ENCODE peak calls at places on chromosomes 1 and 21, in seven cellular contexts. A, K, B, N, D, J and X are unnamed samples.

GRCh38 chr1:227741166-227741870 is 6.1 kb downstream of the SNAP47 start:
- DNase-seq in A (no peak), B (no peak), J (no peak), K (no peak), N (no peak), D (peak), X (no peak)

GRCh38 chr1:162976628-162977027 is 92.5 kb upstream of the RGS4 start:
- DNase-seq in A (no peak), J (no peak), B (no peak), D (no peak), N (no peak), K (no peak), X (no peak)

GRCh38 chr1:92883297-92883696 is 51.5 kb downstream of the RPL5 start:
- DNase-seq in A (no peak), B (no peak), D (no peak), J (no peak), K (no peak), N (no peak), X (no peak)

GRCh38 chr21:17119466-17120297 is 393.2 kb upstream of the CXADR start:
- DNase-seq in A (no peak), B (no peak), D (no peak), K (no peak), J (no peak), N (no peak), X (no peak)

GRCh38 chr1:212683357-212683722 is 16.3 kb downstream of the BATF3 start:
- DNase-seq in A (peak), D (no peak), J (no peak), K (no peak), N (no peak), B (no peak), X (no peak)

GRCh38 chr1:77899647-77900320 is 11.4 kb downstream of the NEXN start:
- DNase-seq in K (no peak), B (no peak), N (no peak), J (peak), A (no peak), D (no peak), X (no peak)

GRCh38 chr1:247740721-247741120 is 2.3 kb downstream of the OR14K1 start:
- DNase-seq in N (no peak), B (no peak), J (peak), K (no peak), D (no peak), A (no peak), X (no peak)

GRCh38 chr1:186841599-186841998 is 12.8 kb downstream of the PLA2G4A start:
- DNase-seq in N (no peak), A (no peak), K (no peak), D (no peak), B (no peak), J (peak), X (no peak)

GRCh38 chr1:7098641-7099040 is 313.4 kb downstream of the CAMTA1 start:
- DNase-seq in D (no peak), N (no peak), K (no peak), A (peak), B (no peak), J (no peak), X (no peak)

GRCh38 chr1:31926252-31926651 is 11.9 kb downstream of the PTP4A2 start:
- DNase-seq in J (no peak), A (no peak), D (no peak), B (no peak), K (no peak), N (no peak), X (no peak)

GRCh38 chr1:88802950-88803349 is 88.4 kb downstream of the GTF2B start:
- DNase-seq in J (peak), N (no peak), K (no peak), B (no peak), A (no peak), D (no peak), X (no peak)

GRCh38 chr1:154474802-154475201 is 27.2 kb upstream of the TDRD10 start:
- DNase-seq in J (peak), A (peak), D (no peak), B (no peak), N (peak), K (no peak), X (no peak)

DNA sequence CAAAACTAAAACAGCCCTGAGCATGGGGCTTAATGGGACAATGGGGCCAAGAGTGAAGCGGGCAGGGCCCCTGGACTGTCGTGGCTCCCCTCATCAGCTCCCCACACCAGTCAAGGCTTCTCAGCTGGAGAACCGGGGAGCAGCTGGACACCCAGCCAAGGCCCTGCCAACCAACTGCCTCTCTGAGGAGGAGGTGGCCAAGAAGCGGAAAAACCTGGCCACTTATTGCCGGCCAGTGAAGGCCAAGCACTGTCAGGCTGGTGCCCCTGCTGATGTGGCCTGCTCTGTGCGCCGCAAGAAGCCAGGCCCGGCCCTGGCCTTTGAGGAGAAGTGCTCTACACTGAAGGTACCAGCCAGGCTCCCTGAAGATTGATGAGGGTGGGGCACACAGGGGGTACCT is 2.5 kb upstream of the CYB561D1 start:
- DNase-seq in N (no peak), J (no peak), A (no peak), B (no peak), D (no peak), K (no peak), X (no peak)
- TF ChIP-seq CTCF in N (no peak), J (no peak), A (no peak), B (no peak), D (no peak), K (no peak), X (no peak)

GRCh38 chr1:172144445-172145060 is 275.9 kb upstream of the C1orf105 start:
- DNase-seq in B (peak), D (no peak), A (peak), N (no peak), J (peak), K (peak), X (peak)
- TF ChIP-seq POLR2A in B (peak), D (peak), A (peak), N (no peak), J (peak), K (no peak), X (peak)

DNA sequence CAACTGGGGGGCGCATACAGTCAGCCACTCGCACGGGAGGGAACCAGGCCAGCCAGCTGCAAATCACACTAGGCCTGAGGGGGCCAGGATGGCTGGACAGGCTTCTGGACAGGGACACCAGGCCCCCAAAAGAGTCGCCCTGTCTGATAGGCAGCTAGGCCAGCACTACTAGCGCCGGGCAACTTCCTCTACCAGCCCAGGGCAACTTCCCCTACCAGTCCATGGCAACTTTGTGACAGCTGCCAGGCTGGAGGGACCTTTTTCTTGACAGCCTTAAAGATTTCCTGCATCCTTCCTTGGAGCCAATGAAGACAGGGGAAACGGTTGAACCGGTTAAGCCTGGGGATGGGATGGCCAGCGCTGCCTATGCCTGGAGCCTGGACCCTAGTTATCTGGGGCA is 5.1 kb downstream of the IFFO2 start:
- DNase-seq in A (no peak), B (no peak), N (no peak), J (no peak), D (no peak), K (no peak), X (no peak)
- H3K4me3 ChIP-seq in A (no peak), B (no peak), N (no peak), J (no peak), D (peak), K (no peak), X (peak)

DNA sequence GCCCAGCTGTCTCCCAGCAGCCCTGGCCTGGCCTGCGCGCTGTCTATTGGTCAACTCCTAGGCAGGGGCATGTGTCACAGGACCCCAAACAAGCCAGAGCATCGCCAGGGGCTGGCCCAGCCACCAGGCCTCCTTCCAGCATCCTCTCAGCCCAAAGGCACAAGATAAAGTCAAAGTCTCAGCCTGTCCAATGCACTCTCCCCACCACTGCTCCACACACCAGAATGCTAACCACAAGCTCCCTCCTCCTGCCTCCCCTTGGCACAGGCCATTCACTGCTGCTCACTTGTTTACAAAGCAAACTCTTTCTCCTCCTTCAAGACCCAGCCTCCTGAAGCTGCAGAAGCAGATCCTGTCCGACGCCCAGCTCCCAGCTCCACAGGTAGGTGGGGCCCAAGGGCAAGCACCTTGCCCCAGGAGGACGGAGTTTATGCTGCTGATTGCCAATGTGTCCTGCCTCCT is 133.4 kb downstream of the DMRTB1 start:
- DNase-seq in B (peak), K (no peak), A (peak), J (peak), D (peak), N (no peak), X (peak)
- TF ChIP-seq CTCF in B (no peak), K (no peak), A (no peak), J (peak), D (no peak), N (peak), X (no peak)

GRCh38 chr1:164558461-164559341 is at the start of gene PBX1:
- DNase-seq in B (peak), A (peak), K (peak), J (peak), D (peak), N (peak), X (peak)
- TF ChIP-seq POLR2A in B (peak), A (peak), K (no peak), J (peak), D (peak), N (peak), X (no peak)

DNA sequence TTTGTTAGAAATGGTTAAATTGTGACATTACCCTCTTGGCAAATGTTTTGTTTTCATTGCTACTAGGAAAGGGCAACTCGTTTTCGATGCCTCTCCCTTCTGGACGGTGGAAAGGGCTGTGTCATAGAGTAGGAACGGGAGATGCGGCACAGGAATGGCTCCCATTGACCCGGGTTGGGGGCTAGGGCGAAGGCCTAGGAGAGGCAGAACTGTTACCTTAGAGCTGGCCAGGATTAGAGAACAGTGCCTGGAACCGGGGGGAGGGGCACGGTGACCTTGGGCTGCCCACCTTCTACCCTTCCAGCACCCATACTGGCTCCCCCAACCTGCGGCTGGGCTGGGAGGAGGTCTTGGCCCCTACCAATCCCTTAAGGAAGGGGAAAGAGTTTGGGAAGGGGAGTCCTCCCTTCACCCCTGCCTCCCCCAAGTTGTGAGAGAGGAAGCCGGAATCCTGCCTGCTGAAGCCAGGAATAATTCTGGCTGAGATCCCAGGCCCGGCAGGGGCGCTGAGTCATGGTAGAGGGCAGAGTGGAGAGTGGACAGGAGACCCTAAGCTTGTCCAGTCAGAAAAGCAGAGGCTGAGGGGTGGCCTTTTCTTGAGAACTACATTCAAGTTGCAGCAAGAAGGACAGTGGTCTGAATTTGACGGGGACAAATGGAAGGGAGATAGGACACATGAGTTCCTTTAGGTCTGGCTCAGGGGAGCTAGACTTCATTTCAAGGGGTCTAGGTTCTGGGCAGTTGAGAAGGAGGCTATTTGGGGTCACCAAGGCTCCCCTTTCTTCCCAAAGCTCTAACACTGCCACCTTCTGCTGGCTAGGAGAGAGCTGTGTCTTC is 8.2 kb downstream of the LMNA start:
- DNase-seq in J (peak), D (peak), B (peak), N (no peak), A (peak), K (peak), X (peak)
- H3K4me3 ChIP-seq in J (peak), D (peak), B (peak), N (peak), A (no peak), K (peak), X (peak)

GRCh38 chr1:206907304-206907991 is 10.2 kb downstream of the IL24 start:
- DNase-seq in D (no peak), N (no peak), J (no peak), B (no peak), A (no peak), K (no peak), X (no peak)
- TF ChIP-seq CTCF in D (no peak), N (peak), J (peak), B (no peak), A (no peak), K (no peak), X (no peak)

GRCh38 chr1:199020046-199020445 is 381.2 kb downstream of the PTPRC start:
- DNase-seq in K (no peak), D (no peak), J (no peak), N (no peak), B (no peak), A (no peak), X (no peak)
- TF ChIP-seq POLR2A in K (no peak), D (no peak), J (no peak), N (no peak), B (no peak), A (no peak), X (no peak)

GRCh38 chr1:220994671-220995070 is 115.4 kb downstream of the HLX start:
- DNase-seq in N (no peak), K (no peak), D (no peak), B (no peak), A (no peak), J (no peak), X (no peak)

GRCh38 chr1:220991506-220991905 is 112.3 kb downstream of the HLX start:
- DNase-seq in B (no peak), D (no peak), K (no peak), N (no peak), J (no peak), A (no peak), X (no peak)

GRCh38 chr1:220990417-220991337 is 111.4 kb downstream of the HLX start:
- DNase-seq in A (no peak), K (no peak), J (peak), N (peak), B (no peak), D (no peak), X (no peak)

GRCh38 chr1:220992705-220993052 is 113.4 kb downstream of the HLX start:
- DNase-seq in K (no peak), N (no peak), D (no peak), B (no peak), J (no peak), A (no peak), X (no peak)

DNA sequence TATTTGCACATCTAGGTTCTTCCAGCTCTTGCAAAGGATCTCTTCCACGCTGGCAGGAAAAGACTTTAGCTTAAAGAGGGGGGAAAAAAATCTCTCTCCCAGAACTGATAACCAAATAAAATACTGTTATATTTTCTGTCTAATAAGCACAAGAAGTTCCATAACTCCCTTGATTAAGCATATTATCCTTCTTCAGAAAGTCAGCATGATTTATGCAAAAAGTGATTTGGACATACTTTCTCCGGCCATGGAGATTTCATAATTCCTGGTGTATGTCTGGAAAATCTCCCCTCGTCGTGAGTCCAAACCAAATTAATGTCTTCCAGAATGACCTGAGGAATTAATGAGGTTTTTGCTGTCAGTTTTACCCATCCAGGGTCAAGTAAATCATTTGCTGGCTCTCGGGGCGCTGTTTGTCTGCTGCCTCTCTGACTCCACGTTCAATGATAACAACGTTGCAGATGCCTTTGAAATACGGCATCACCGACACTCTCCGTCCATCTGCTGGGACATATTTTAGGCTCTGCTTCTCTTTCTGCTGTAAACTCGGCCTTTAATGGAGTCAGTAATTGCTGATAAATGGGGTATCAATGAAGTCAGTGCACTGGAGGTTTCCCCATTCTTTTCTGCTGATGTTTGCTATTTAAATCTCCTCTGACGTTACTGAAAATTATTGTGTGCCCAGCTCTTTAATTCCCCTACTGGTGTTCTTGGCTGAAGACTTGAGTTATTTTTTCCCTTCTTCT is 112.9 kb downstream of the HLX start:
- DNase-seq in K (no peak), N (no peak), D (no peak), B (peak), J (peak), A (no peak), X (no peak)
- H3K4me3 ChIP-seq in K (no peak), N (no peak), D (no peak), B (no peak), J (peak), A (no peak), X (no peak)